ENCODE peak calls at places on chromosomes 5 and 9, in six cellular contexts. One of them, this sample, is unnamed.

GRCh38 chr5:40198736-40199135 is 481.0 kb upstream of the PTGER4 start:
- DNase-seq in GM06990: no peak
- DNase-seq in mucosa of descending colon: no peak
- DNase-seq in A549: no peak
- DNase-seq in AG09309: no peak
- DNase-seq in ascending aorta: no peak
- DNase-seq in this sample: no peak

GRCh38 chr9:126171641-126172040 is 155.0 kb upstream of the MVB12B start:
- DNase-seq in mucosa of descending colon: no peak
- DNase-seq in GM06990: no peak
- DNase-seq in AG09309: no peak
- DNase-seq in ascending aorta: no peak
- DNase-seq in A549: no peak
- DNase-seq in this sample: no peak

GRCh38 chr5:142740903-142741302 is 29.3 kb upstream of the ARHGAP26 start:
- DNase-seq in AG09309: peak
- DNase-seq in ascending aorta: no peak
- DNase-seq in A549: no peak
- DNase-seq in mucosa of descending colon: no peak
- DNase-seq in GM06990: no peak
- DNase-seq in this sample: no peak

GRCh38 chr5:97501286-97501964 is 318.4 kb upstream of the RIOK2 start:
- DNase-seq in ascending aorta: no peak
- DNase-seq in GM06990: no peak
- DNase-seq in mucosa of descending colon: no peak
- DNase-seq in A549: no peak
- DNase-seq in AG09309: no peak
- DNase-seq in this sample: no peak

GRCh38 chr5:138952962-138953361 is 77.8 kb upstream of the LRRTM2 start:
- DNase-seq in mucosa of descending colon: no peak
- DNase-seq in ascending aorta: no peak
- DNase-seq in A549: no peak
- DNase-seq in AG09309: no peak
- DNase-seq in GM06990: no peak
- DNase-seq in this sample: no peak

GRCh38 chr5:87954121-87954520 is 314.5 kb downstream of the TMEM161B start:
- DNase-seq in ascending aorta: no peak
- DNase-seq in A549: no peak
- DNase-seq in AG09309: no peak
- DNase-seq in mucosa of descending colon: no peak
- DNase-seq in GM06990: no peak
- DNase-seq in this sample: no peak

GRCh38 chr9:124217839-124218437 is 39.8 kb upstream of the NEK6 start:
- DNase-seq in mucosa of descending colon: no peak
- DNase-seq in ascending aorta: no peak
- DNase-seq in AG09309: no peak
- DNase-seq in A549: no peak
- DNase-seq in GM06990: no peak
- DNase-seq in this sample: peak

GRCh38 chr5:142014911-142015584 is 2.2 kb upstream of the GNPDA1 start:
- DNase-seq in AG09309: peak
- DNase-seq in mucosa of descending colon: no peak
- DNase-seq in A549: peak
- DNase-seq in GM06990: no peak
- DNase-seq in ascending aorta: no peak
- DNase-seq in this sample: no peak

GRCh38 chr5:90162324-90162723 is 247.2 kb downstream of the CETN3 start:
- DNase-seq in AG09309: no peak
- DNase-seq in ascending aorta: no peak
- DNase-seq in mucosa of descending colon: no peak
- DNase-seq in GM06990: no peak
- DNase-seq in A549: no peak
- DNase-seq in this sample: no peak

GRCh38 chr5:174623438-174624019 is 100.9 kb upstream of the MSX2 start:
- DNase-seq in ascending aorta: no peak
- DNase-seq in A549: no peak
- DNase-seq in GM06990: no peak
- DNase-seq in AG09309: no peak
- DNase-seq in mucosa of descending colon: no peak
- DNase-seq in this sample: no peak

GRCh38 chr9:127612993-127613954 is 1.2 kb downstream of the STXBP1 start:
- DNase-seq in mucosa of descending colon: peak
- DNase-seq in ascending aorta: peak
- DNase-seq in GM06990: peak
- DNase-seq in A549: peak
- DNase-seq in AG09309: no peak
- DNase-seq in this sample: no peak

GRCh38 chr5:115360036-115360685 is 63.7 kb upstream of the CCDC112 start:
- DNase-seq in ascending aorta: no peak
- DNase-seq in A549: peak
- DNase-seq in AG09309: no peak
- DNase-seq in mucosa of descending colon: no peak
- DNase-seq in GM06990: no peak
- DNase-seq in this sample: no peak

GRCh38 chr9:134099123-134099761 is 31.4 kb upstream of the BRD3 start:
- DNase-seq in A549: peak
- DNase-seq in ascending aorta: no peak
- DNase-seq in GM06990: peak
- DNase-seq in mucosa of descending colon: no peak
- DNase-seq in AG09309: no peak
- DNase-seq in this sample: no peak

GRCh38 chr9:95462419-95463121 is 54.2 kb downstream of the PTCH1 start:
- DNase-seq in mucosa of descending colon: peak
- DNase-seq in A549: no peak
- DNase-seq in AG09309: peak
- DNase-seq in ascending aorta: no peak
- DNase-seq in GM06990: peak
- DNase-seq in this sample: no peak

GRCh38 chr5:81835813-81836458 is 85.0 kb upstream of the SSBP2 start:
- DNase-seq in AG09309: no peak
- DNase-seq in GM06990: no peak
- DNase-seq in A549: no peak
- DNase-seq in ascending aorta: no peak
- DNase-seq in mucosa of descending colon: no peak
- DNase-seq in this sample: no peak

GRCh38 chr5:106262395-106262794 is 1408.3 kb downstream of the EFNA5 start:
- DNase-seq in AG09309: no peak
- DNase-seq in ascending aorta: no peak
- DNase-seq in mucosa of descending colon: no peak
- DNase-seq in GM06990: no peak
- DNase-seq in A549: no peak
- DNase-seq in this sample: no peak

DNA sequence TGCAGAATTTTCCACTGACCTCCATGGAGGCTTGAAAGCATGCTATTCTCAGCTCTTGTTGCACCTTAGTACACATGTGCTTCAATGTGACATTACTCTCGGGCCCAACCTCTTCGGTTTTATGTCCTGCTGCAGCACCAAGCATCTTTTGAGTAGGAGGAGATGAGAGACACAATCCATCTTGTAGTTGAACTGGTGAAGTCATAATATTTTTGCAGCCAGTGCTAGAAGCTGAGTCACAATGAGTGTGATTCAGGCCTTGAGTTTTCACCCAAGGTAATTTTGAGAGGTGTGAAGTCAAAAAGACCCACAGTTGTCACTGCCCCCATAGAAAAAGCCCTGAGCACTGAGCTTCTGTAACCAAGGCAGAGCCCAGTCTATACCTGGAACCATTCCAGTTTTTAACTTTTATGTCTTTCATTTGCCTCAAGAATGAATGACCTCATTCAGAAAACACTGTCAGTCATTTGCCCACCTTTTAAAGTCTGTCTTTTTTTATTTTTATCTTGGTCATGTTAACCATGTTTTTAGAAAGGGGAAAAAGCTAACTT is 117.7 kb downstream of the ZNF462 start:
- DNase-seq in AG09309: no peak
- DNase-seq in ascending aorta: no peak
- DNase-seq in mucosa of descending colon: no peak
- DNase-seq in A549: no peak
- DNase-seq in GM06990: peak
- DNase-seq in this sample: no peak
- TF ChIP-seq CTCF in AG09309: no peak
- TF ChIP-seq CTCF in ascending aorta: no peak
- TF ChIP-seq CTCF in mucosa of descending colon: no peak
- TF ChIP-seq CTCF in A549: no peak
- TF ChIP-seq CTCF in GM06990: no peak
- TF ChIP-seq CTCF in this sample: no peak

GRCh38 chr9:128899566-128900322 is 17.8 kb downstream of the LRRC8A start:
- DNase-seq in AG09309: no peak
- DNase-seq in GM06990: no peak
- DNase-seq in mucosa of descending colon: no peak
- DNase-seq in A549: no peak
- DNase-seq in ascending aorta: no peak
- DNase-seq in this sample: no peak
- TF ChIP-seq CTCF in AG09309: no peak
- TF ChIP-seq CTCF in GM06990: no peak
- TF ChIP-seq CTCF in mucosa of descending colon: no peak
- TF ChIP-seq CTCF in A549: no peak
- TF ChIP-seq CTCF in ascending aorta: no peak
- TF ChIP-seq CTCF in this sample: no peak

GRCh38 chr9:77447646-77448045 is 200.5 kb downstream of the GNA14 start:
- DNase-seq in ascending aorta: no peak
- DNase-seq in AG09309: no peak
- DNase-seq in A549: no peak
- DNase-seq in mucosa of descending colon: no peak
- DNase-seq in GM06990: no peak
- DNase-seq in this sample: no peak

GRCh38 chr9:77451507-77451906 is 196.6 kb downstream of the GNA14 start:
- DNase-seq in mucosa of descending colon: no peak
- DNase-seq in ascending aorta: no peak
- DNase-seq in AG09309: no peak
- DNase-seq in GM06990: no peak
- DNase-seq in A549: no peak
- DNase-seq in this sample: no peak

GRCh38 chr9:77453857-77454647 is 194.1 kb downstream of the GNA14 start:
- DNase-seq in A549: no peak
- DNase-seq in AG09309: no peak
- DNase-seq in ascending aorta: no peak
- DNase-seq in mucosa of descending colon: no peak
- DNase-seq in GM06990: peak
- DNase-seq in this sample: no peak

GRCh38 chr9:77450093-77450475 is 198.0 kb downstream of the GNA14 start:
- DNase-seq in A549: no peak
- DNase-seq in GM06990: no peak
- DNase-seq in AG09309: no peak
- DNase-seq in mucosa of descending colon: no peak
- DNase-seq in ascending aorta: no peak
- DNase-seq in this sample: no peak

DNA sequence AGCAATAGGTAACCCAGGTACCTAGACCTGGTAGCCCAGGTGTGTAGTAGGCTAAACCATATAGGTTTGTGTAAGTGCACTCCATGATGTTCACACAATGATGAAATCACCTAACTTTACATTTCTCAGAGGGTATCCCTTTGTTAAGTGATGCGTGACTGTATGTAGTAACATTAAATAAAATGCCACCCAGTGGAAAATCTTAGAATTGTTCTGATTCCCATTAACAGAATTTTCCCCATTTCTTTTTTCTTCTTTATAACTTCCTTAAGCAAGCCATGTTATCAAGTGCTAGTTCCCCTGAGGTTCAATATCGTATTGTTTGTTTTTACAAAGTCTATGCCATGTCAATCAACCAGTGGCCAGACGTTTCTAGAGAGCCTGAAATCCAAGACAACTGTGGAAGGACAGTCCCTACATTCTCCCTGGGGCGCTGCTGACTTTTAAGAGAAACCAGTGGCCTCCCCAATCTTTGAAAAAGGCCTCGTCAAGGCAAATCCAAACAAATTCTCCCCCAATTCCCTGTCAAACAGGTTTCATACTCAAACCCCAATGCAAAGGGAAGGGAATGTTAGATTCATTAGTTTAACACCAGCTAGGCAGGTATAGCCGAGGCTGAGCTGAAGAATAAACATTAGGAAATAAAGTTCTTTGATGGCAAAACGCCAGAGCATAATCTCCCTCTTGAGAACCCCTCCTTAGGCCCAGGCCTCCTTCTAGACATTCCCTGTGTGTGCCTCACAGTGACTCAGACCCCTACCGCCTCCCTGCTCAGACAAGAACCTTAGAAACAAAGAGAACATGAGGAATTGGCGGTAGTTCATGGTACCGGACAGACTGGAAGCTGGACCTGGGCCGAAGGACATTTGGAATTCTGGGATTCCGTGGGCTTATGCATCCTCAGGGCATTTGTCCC is 198.7 kb downstream of the GNA14 start:
- DNase-seq in AG09309: peak
- DNase-seq in A549: no peak
- DNase-seq in ascending aorta: no peak
- DNase-seq in mucosa of descending colon: no peak
- DNase-seq in GM06990: no peak
- DNase-seq in this sample: no peak
- TF ChIP-seq CTCF in AG09309: no peak
- TF ChIP-seq CTCF in A549: peak
- TF ChIP-seq CTCF in ascending aorta: no peak
- TF ChIP-seq CTCF in mucosa of descending colon: no peak
- TF ChIP-seq CTCF in GM06990: no peak
- TF ChIP-seq CTCF in this sample: no peak

GRCh38 chr9:37511715-37512010 is 25.9 kb downstream of the POLR1E start:
- DNase-seq in GM06990: no peak
- DNase-seq in A549: no peak
- DNase-seq in AG09309: no peak
- DNase-seq in ascending aorta: no peak
- DNase-seq in mucosa of descending colon: no peak
- DNase-seq in this sample: no peak

GRCh38 chr9:37508834-37509206 is 23.1 kb downstream of the POLR1E start:
- DNase-seq in AG09309: no peak
- DNase-seq in GM06990: no peak
- DNase-seq in ascending aorta: no peak
- DNase-seq in mucosa of descending colon: no peak
- DNase-seq in A549: no peak
- DNase-seq in this sample: no peak

GRCh38 chr9:37512439-37512838 is 26.7 kb downstream of the POLR1E start:
- DNase-seq in AG09309: no peak
- DNase-seq in mucosa of descending colon: no peak
- DNase-seq in GM06990: no peak
- DNase-seq in ascending aorta: no peak
- DNase-seq in A549: no peak
- DNase-seq in this sample: no peak

GRCh38 chr9:37509536-37509935 is 23.8 kb downstream of the POLR1E start:
- DNase-seq in GM06990: no peak
- DNase-seq in ascending aorta: no peak
- DNase-seq in mucosa of descending colon: no peak
- DNase-seq in AG09309: no peak
- DNase-seq in A549: no peak
- DNase-seq in this sample: no peak

DNA sequence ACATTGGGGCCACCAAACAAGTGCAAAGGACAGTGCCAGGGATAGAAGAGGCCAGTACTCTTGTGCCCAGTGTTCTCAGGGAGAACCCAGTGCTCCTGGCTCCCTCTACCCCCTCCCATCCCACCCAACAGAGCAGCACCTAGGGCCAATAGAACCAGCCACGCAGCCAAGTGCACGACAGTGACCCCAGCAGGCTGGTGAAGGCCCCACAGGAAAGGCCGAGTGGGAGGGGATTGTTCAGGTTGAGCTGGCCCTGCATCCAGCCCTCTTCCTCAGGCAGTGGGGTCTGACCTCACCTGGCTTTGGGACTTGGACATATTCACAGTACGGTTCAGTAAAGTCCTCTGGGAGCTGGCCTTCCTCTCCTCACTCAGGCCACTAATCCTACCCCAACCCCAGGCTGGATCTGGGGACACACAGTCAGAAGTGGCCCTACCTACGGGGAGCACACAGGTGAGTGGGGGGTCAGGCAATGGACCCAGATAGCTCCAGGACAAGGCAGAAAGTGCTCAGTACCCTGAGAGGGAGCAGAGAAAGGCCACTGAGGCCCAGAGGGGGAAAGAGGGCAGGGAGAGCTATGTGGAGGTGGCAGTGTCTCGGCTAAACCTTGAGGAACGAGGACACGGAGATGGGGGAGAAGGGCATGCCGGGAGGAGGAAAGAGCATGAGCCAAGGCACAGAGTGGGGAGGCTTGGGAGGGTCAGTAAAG is 25.4 kb downstream of the POLR1E start:
- DNase-seq in mucosa of descending colon: no peak
- DNase-seq in AG09309: no peak
- DNase-seq in ascending aorta: no peak
- DNase-seq in A549: peak
- DNase-seq in GM06990: no peak
- DNase-seq in this sample: no peak
- TF ChIP-seq CTCF in mucosa of descending colon: no peak
- TF ChIP-seq CTCF in AG09309: peak
- TF ChIP-seq CTCF in ascending aorta: no peak
- TF ChIP-seq CTCF in A549: no peak
- TF ChIP-seq CTCF in GM06990: peak
- TF ChIP-seq CTCF in this sample: no peak